ENCODE peak calls at places on chromosome 9, in six cellular contexts. Y is tibial nerve, N is adipocyte, P is mesendoderm, M is WERI-Rb-1, J is pancreas. A is an unnamed sample. For H3K27me3, the result is how much of the 10 kb centered on the place peaks cover.

GRCh38 chr9:121445986-121446385 is 53.7 kb downstream of the GGTA1 start:
- DNase-seq in Y (no peak), N (no peak), P (peak), M (no peak), J (no peak), A (no peak)

GRCh38 chr9:95157491-95158151 is 159.9 kb downstream of the FANCC start:
- DNase-seq in Y (peak), N (peak), P (no peak), M (no peak), J (no peak), A (no peak)

GRCh38 chr9:79023134-79023577 is 548.6 kb upstream of the TLE4 start:
- DNase-seq in Y (no peak), N (peak), P (peak), M (no peak), J (no peak), A (no peak)

GRCh38 chr9:138057726-138058125 is 180.1 kb downstream of the CACNA1B start:
- DNase-seq in Y (no peak), N (no peak), P (no peak), M (peak), J (peak), A (no peak)

GRCh38 chr9:124210697-124211096 is 47.1 kb upstream of the NEK6 start:
- DNase-seq in Y (no peak), N (no peak), P (no peak), M (no peak), J (no peak), A (no peak)

GRCh38 chr9:111118256-111118950 is 80.1 kb upstream of the LPAR1 start:
- DNase-seq in Y (no peak), N (peak), P (no peak), M (no peak), J (no peak), A (no peak)

GRCh38 chr9:89878003-89878411 is 273.2 kb downstream of the GADD45G start:
- DNase-seq in Y (no peak), N (no peak), P (no peak), M (no peak), J (no peak), A (no peak)

GRCh38 chr9:126880226-126880946 is 19.9 kb downstream of the ZBTB34 start:
- DNase-seq in Y (no peak), N (no peak), P (no peak), M (no peak), J (no peak), A (no peak)

GRCh38 chr9:88462191-88462590 is 72.8 kb upstream of the NXNL2 start:
- DNase-seq in Y (no peak), N (no peak), P (no peak), M (no peak), J (no peak), A (no peak)

GRCh38 chr9:38707885-38708640 is 11.9 kb downstream of the FAM240B start:
- DNase-seq in Y (no peak), N (no peak), P (peak), M (peak), J (no peak), A (no peak)

GRCh38 chr9:116479145-116479544 is 208.0 kb upstream of the TRIM32 start:
- DNase-seq in Y (no peak), N (no peak), P (no peak), M (no peak), J (no peak), A (no peak)

GRCh38 chr9:112051812-112052211 is 123.3 kb downstream of the SUSD1 start:
- DNase-seq in Y (no peak), N (no peak), P (no peak), M (no peak), J (no peak), A (no peak)

GRCh38 chr9:90458485-90458884 is 184.1 kb downstream of the DIRAS2 start:
- DNase-seq in Y (no peak), N (no peak), P (peak), M (peak), J (peak), A (no peak)

GRCh38 chr9:76817489-76817888 is 53.3 kb downstream of the PCA3 start:
- DNase-seq in Y (no peak), N (peak), P (no peak), M (no peak), J (no peak), A (no peak)

GRCh38 chr9:99411479-99412100 is 189.5 kb downstream of the SEC61B start:
- DNase-seq in Y (no peak), N (no peak), P (peak), M (peak), J (no peak), A (no peak)

GRCh38 chr9:104606202-104606601 is 775 bp upstream of the OR13C2 start:
- DNase-seq in Y (no peak), N (peak), P (no peak), M (no peak), J (no peak), A (no peak)

GRCh38 chr9:14654932-14655331 is 38.3 kb downstream of the ZDHHC21 start:
- DNase-seq in Y (no peak), N (peak), P (peak), M (no peak), J (no peak), A (no peak)

GRCh38 chr9:34185778-34186551 is 7.1 kb downstream of the UBAP1 start:
- DNase-seq in Y (peak), N (peak), P (peak), M (no peak), J (no peak), A (no peak)

GRCh38 chr9:106745457-106745856 is 117.5 kb upstream of the ZNF462 start:
- DNase-seq in Y (no peak), N (peak), P (no peak), M (no peak), J (no peak), A (no peak)

GRCh38 chr9:113150670-113151591 is at the start of gene SLC31A2:
- DNase-seq in Y (peak), N (peak), P (peak), M (peak), J (peak), A (peak)

GRCh38 chr9:124360277-124360676 is 55.0 kb downstream of the PSMB7 start:
- DNase-seq in Y (no peak), N (no peak), P (peak), M (no peak), J (no peak), A (no peak)

GRCh38 chr9:36812556-36812955 is 221.5 kb downstream of the PAX5 start:
- DNase-seq in Y (no peak), N (no peak), P (no peak), M (no peak), J (no peak), A (no peak)
- H3K27me3 ChIP-seq in Y (under half), N (under half), P (under half), M (under half), J (under half), A (under half)

GRCh38 chr9:132726561-132727150 is 56.4 kb downstream of the GTF3C4 start:
- DNase-seq in Y (no peak), N (no peak), P (no peak), M (no peak), J (no peak), A (no peak)
- H3K27me3 ChIP-seq in Y (under half), N (under half), P (under half), M (under half), J (under half), A (under half)

DNA sequence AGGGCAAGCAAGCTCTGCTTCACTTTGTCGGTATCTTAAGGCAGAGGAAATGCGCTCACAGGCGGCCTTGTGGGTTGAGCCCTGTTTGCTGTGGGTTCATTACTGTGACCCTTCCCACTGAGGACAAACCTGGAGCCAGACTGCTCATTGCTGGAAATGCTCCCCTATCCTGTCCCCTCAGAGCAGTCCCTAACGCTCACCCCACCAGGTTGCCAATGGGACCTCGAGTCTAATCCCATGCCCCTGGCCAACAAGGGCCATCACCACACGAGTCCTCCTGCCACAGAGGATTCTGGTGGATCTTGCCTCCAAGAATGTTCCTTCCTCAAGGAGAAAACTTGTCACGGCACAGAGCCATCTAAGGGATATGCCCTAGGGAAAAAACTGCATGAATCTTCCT is 14.6 kb downstream of the IPPK start:
- DNase-seq in Y (no peak), N (no peak), P (no peak), M (no peak), J (no peak), A (no peak)
- H3K27me3 ChIP-seq in Y (under half), N (under half), P (under half), M (under half), J (under half), A (under half)

GRCh38 chr9:132591244-132591643 is 8.8 kb downstream of the BARHL1 start:
- DNase-seq in Y (no peak), N (no peak), P (no peak), M (no peak), J (no peak), A (no peak)
- H3K27me3 ChIP-seq in Y (under half), N (under half), P (half or more), M (half or more), J (under half), A (under half)

DNA sequence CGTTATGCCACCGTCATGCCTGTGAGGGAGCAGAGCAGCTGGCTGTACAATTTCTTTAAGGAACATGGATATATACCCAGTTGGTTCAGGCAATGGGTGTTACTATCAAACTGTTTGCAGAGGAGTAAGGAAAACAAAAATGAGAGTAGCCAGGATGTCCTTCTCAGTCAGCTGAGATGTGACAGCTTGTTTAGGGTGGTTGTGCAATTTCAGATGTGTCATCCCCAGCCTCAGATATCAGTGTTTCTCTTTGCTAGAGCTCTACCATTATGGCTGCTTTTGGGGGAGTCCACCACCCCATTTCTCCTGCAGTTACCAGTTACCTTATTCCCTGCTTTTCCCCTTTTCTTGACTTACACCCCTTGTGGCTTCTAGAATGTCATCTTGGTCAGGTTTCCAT is 135.3 kb upstream of the SLC24A2 start:
- DNase-seq in Y (no peak), N (peak), P (no peak), M (no peak), J (no peak), A (no peak)
- H3K27me3 ChIP-seq in Y (under half), N (under half), P (under half), M (under half), J (under half), A (under half)

A was measured in CD4-positive, alpha-beta memory T cell.